ENCODE peak calls at places on chromosomes 6 and 20, in seven cellular contexts. E, A, F, P, H, T and I are unnamed samples.

GRCh38 chr6:54083301-54083700 is 27.9 kb upstream of the MLIP start:
- DNase-seq in E (no peak), A (peak), F (no peak), P (no peak), H (no peak), T (no peak), I (no peak)

GRCh38 chr6:143941852-143942627 is 66.0 kb downstream of the PLAGL1 start:
- DNase-seq in E (peak), A (peak), F (peak), P (peak), H (peak), T (peak), I (peak)

GRCh38 chr6:33699739-33700138 is 11.8 kb downstream of the UQCC2 start:
- DNase-seq in E (no peak), A (no peak), F (no peak), P (no peak), H (no peak), T (no peak), I (no peak)

GRCh38 chr6:147131728-147132127 is 72.5 kb upstream of the STXBP5 start:
- DNase-seq in E (peak), A (no peak), F (no peak), P (no peak), H (no peak), T (peak), I (peak)

GRCh38 chr6:70566751-70567382 is at the start of gene SDHAF4:
- DNase-seq in E (peak), A (peak), F (peak), P (peak), H (peak), T (peak), I (peak)

GRCh38 chr6:142631517-142632385 is 313.2 kb downstream of the HIVEP2 start:
- DNase-seq in E (no peak), A (no peak), F (no peak), P (no peak), H (no peak), T (no peak), I (no peak)

GRCh38 chr20:60062431-60063336 is 104.5 kb downstream of the CDH26 start:
- DNase-seq in E (peak), A (peak), F (no peak), P (no peak), H (no peak), T (peak), I (no peak)

GRCh38 chr6:145544031-145544430 is 191.3 kb downstream of the EPM2A start:
- DNase-seq in E (peak), A (peak), F (no peak), P (no peak), H (no peak), T (peak), I (no peak)

GRCh38 chr6:143607168-143607567 is 70.6 kb upstream of the PHACTR2 start:
- DNase-seq in E (no peak), A (no peak), F (no peak), P (no peak), H (no peak), T (no peak), I (no peak)